ENCODE peak calls at places on chromosomes 1 and 21, in four cellular contexts. One of them, this sample, is unnamed.

GRCh38 chr1:244325056-244325764 is 126.5 kb downstream of the ADSS2 start:
- DNase-seq in H1: no peak
- DNase-seq in HCT116: no peak
- DNase-seq in GM12878: peak
- DNase-seq in this sample: no peak

GRCh38 chr1:184030433-184031126 is 6.9 kb downstream of the COLGALT2 start:
- DNase-seq in HCT116: no peak
- DNase-seq in H1: no peak
- DNase-seq in GM12878: no peak
- DNase-seq in this sample: no peak

GRCh38 chr1:111833334-111833733 is 77.6 kb downstream of the DDX20 start:
- DNase-seq in H1: no peak
- DNase-seq in HCT116: no peak
- DNase-seq in GM12878: no peak
- DNase-seq in this sample: no peak

GRCh38 chr1:214281030-214281901 is at the start of gene SMYD2:
- DNase-seq in HCT116: peak
- DNase-seq in H1: peak
- DNase-seq in GM12878: no peak
- DNase-seq in this sample: peak

GRCh38 chr1:5394111-5394510 is 598.1 kb downstream of the NPHP4 start:
- DNase-seq in HCT116: no peak
- DNase-seq in GM12878: no peak
- DNase-seq in H1: no peak
- DNase-seq in this sample: no peak

GRCh38 chr1:221543529-221544120 is 198.3 kb downstream of the DUSP10 start:
- DNase-seq in H1: no peak
- DNase-seq in HCT116: peak
- DNase-seq in GM12878: no peak
- DNase-seq in this sample: peak

GRCh38 chr1:56330400-56331026 is 248.8 kb downstream of the PLPP3 start:
- DNase-seq in H1: no peak
- DNase-seq in HCT116: no peak
- DNase-seq in GM12878: peak
- DNase-seq in this sample: no peak

GRCh38 chr1:8077120-8077573 is 51.0 kb upstream of the ERRFI1 start:
- DNase-seq in H1: no peak
- DNase-seq in GM12878: no peak
- DNase-seq in HCT116: peak
- DNase-seq in this sample: peak

GRCh38 chr1:53079251-53079650 is 17.2 kb downstream of the PODN start:
- DNase-seq in HCT116: no peak
- DNase-seq in GM12878: no peak
- DNase-seq in H1: no peak
- DNase-seq in this sample: no peak

GRCh38 chr1:41656088-41656487 is 171.6 kb upstream of the EDN2 start:
- DNase-seq in H1: no peak
- DNase-seq in GM12878: no peak
- DNase-seq in HCT116: no peak
- DNase-seq in this sample: no peak
- TF ChIP-seq EGR1 in H1: no peak
- TF ChIP-seq EGR1 in GM12878: no peak
- TF ChIP-seq EGR1 in HCT116: no peak
- TF ChIP-seq EGR1 in this sample: no peak

GRCh38 chr1:116764466-116764896 is 10.3 kb downstream of the CD2 start:
- DNase-seq in GM12878: peak
- DNase-seq in HCT116: no peak
- DNase-seq in H1: no peak
- DNase-seq in this sample: no peak
- TF ChIP-seq EGR1 in GM12878: no peak
- TF ChIP-seq EGR1 in HCT116: no peak
- TF ChIP-seq EGR1 in H1: no peak
- TF ChIP-seq EGR1 in this sample: no peak

DNA sequence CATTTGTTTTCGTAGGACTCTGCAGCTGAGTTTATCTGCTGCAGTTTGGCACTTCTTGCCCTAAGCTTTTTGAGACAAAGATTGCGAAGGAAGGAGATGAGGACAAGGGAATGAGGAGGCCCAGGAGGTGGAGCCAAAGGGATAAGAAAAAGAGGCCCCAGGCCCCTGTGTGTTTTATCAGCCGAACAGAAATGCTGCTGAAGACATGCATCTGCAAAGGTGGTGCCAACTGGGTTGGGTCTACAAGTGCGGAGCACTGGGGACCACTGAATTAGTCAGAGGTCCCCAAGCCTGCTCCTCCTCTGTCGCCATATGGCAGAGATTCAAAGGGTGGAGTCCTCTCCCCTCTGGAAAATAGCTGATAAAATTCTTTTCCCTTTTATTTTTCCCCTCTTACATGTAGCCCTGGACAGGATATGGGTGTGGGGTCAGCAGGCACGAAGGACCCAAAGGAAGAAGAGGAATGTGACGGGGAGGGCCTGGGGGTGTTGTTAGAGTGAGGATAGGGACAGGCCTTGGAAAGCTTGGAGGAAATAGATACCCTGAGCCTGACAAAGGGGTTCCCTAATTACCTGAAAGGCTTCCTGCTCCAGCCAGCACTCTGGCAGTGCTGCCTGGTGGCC is 2.7 kb downstream of the CD34 start:
- DNase-seq in GM12878: no peak
- DNase-seq in H1: no peak
- DNase-seq in HCT116: no peak
- DNase-seq in this sample: peak
- TF ChIP-seq EGR1 in GM12878: no peak
- TF ChIP-seq EGR1 in H1: no peak
- TF ChIP-seq EGR1 in HCT116: no peak
- TF ChIP-seq EGR1 in this sample: no peak

GRCh38 chr21:41869771-41870170 is 9.4 kb downstream of the PRDM15 start:
- DNase-seq in H1: no peak
- DNase-seq in HCT116: no peak
- DNase-seq in GM12878: no peak
- DNase-seq in this sample: no peak
- TF ChIP-seq EGR1 in H1: no peak
- TF ChIP-seq EGR1 in HCT116: no peak
- TF ChIP-seq EGR1 in GM12878: no peak
- TF ChIP-seq EGR1 in this sample: no peak

DNA sequence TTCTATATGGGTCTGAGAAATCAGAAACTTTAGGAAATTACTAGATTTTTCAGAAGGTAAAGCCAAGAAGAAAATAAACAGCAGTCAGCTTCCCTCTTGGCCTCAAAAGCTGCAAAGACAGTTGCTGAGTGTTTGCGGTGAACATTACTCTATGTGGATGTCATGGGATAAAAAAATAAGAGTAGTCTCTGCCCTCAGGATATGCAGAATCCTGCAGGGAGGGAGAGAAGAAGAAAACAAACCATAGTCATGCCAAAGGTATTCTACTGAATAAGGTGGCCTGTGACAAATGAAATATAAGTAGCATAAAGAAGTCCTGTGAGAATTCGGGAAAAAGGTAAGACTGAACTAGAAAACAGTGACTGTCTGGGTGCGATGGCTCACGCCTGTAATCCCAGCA is 19.0 kb downstream of the YARS1 start:
- DNase-seq in GM12878: no peak
- DNase-seq in HCT116: no peak
- DNase-seq in H1: no peak
- DNase-seq in this sample: no peak
- TF ChIP-seq EGR1 in GM12878: no peak
- TF ChIP-seq EGR1 in HCT116: no peak
- TF ChIP-seq EGR1 in H1: no peak
- TF ChIP-seq EGR1 in this sample: no peak

GRCh38 chr21:31908106-31909031 is 35.5 kb downstream of the HUNK start:
- DNase-seq in GM12878: no peak
- DNase-seq in H1: peak
- DNase-seq in HCT116: no peak
- DNase-seq in this sample: no peak
- TF ChIP-seq EGR1 in GM12878: no peak
- TF ChIP-seq EGR1 in H1: no peak
- TF ChIP-seq EGR1 in HCT116: no peak
- TF ChIP-seq EGR1 in this sample: no peak

GRCh38 chr1:227429447-227430359 is 111.4 kb upstream of the CDC42BPA start:
- DNase-seq in GM12878: no peak
- DNase-seq in HCT116: no peak
- DNase-seq in H1: no peak
- DNase-seq in this sample: no peak

GRCh38 chr1:227432181-227432535 is 113.9 kb upstream of the CDC42BPA start:
- DNase-seq in GM12878: no peak
- DNase-seq in HCT116: no peak
- DNase-seq in H1: no peak
- DNase-seq in this sample: no peak

GRCh38 chr1:227424948-227425347 is 106.7 kb upstream of the CDC42BPA start:
- DNase-seq in H1: no peak
- DNase-seq in HCT116: no peak
- DNase-seq in GM12878: no peak
- DNase-seq in this sample: no peak

GRCh38 chr1:227427411-227427810 is 109.1 kb upstream of the CDC42BPA start:
- DNase-seq in H1: no peak
- DNase-seq in GM12878: no peak
- DNase-seq in HCT116: no peak
- DNase-seq in this sample: no peak

GRCh38 chr1:227428803-227429202 is 110.5 kb upstream of the CDC42BPA start:
- DNase-seq in H1: no peak
- DNase-seq in HCT116: no peak
- DNase-seq in GM12878: no peak
- DNase-seq in this sample: no peak
- TF ChIP-seq EGR1 in H1: no peak
- TF ChIP-seq EGR1 in HCT116: no peak
- TF ChIP-seq EGR1 in GM12878: no peak
- TF ChIP-seq EGR1 in this sample: no peak

This sample was measured in K562.